ENCODE peak calls at places on chromosomes 16 and 17, in four cellular contexts. V is esophagus squamous epithelium, T is uterus, R is transverse colon. O is an unnamed sample.
A peak's percentile ranks its signal among the peaks of the same experiment; 100 is the strongest.

GRCh38 chr17:9900019-9900594 is 5.0 kb downstream of the RCVRN start:
- DNase-seq in V (no peak), T (peak; percentile 69), R (no peak), O (no peak)

GRCh38 chr17:30780343-30780742 is 44.1 kb downstream of the CRLF3 start:
- DNase-seq in V (no peak), T (no peak), R (no peak), O (no peak)

GRCh38 chr16:57022445-57022844 is 33.1 kb downstream of the NLRC5 start:
- DNase-seq in V (no peak), T (no peak), R (no peak), O (no peak)

GRCh38 chr16:56343661-56344517 is 81.5 kb downstream of the AMFR start:
- DNase-seq in V (no peak), T (no peak), R (no peak), O (no peak)

GRCh38 chr16:10805362-10805761 is 13.2 kb downstream of the TVP23A start:
- DNase-seq in V (no peak), T (no peak), R (no peak), O (no peak)

GRCh38 chr17:77425791-77426641 is 285.2 kb downstream of the SEC14L1 start:
- DNase-seq in V (no peak), T (peak; percentile 95), R (peak; percentile 76), O (no peak)

GRCh38 chr17:62793919-62794665 is 14.0 kb downstream of the MARCHF10 start:
- DNase-seq in V (no peak), T (no peak), R (no peak), O (no peak)

GRCh38 chr16:3520398-3520797 is 19.6 kb downstream of the CLUAP1 start:
- DNase-seq in V (no peak), T (peak; percentile 72), R (no peak), O (no peak)

GRCh38 chr16:85206472-85207356 is 94.4 kb upstream of the CIBAR2 start:
- DNase-seq in V (no peak), T (peak; percentile 79), R (peak; percentile 60), O (peak; percentile 23)

GRCh38 chr17:33596904-33597303 is 303.8 kb upstream of the ASIC2 start:
- DNase-seq in V (no peak), T (no peak), R (no peak), O (no peak)

GRCh38 chr16:11170201-11170600 is 85.8 kb downstream of the SOCS1 start:
- DNase-seq in V (no peak), T (no peak), R (no peak), O (no peak)

GRCh38 chr16:10566613-10567012 is 13.8 kb downstream of the EMP2 start:
- DNase-seq in V (no peak), T (no peak), R (no peak), O (no peak)

GRCh38 chr17:81097943-81098308 is 63.0 kb downstream of the BAIAP2 start:
- DNase-seq in V (no peak), T (no peak), R (peak; percentile 39), O (peak; percentile 61)

GRCh38 chr17:77011173-77012011 is 129.4 kb upstream of the SEC14L1 start:
- DNase-seq in V (no peak), T (no peak), R (peak; percentile 41), O (peak; percentile 74)

GRCh38 chr16:67034478-67034877 is 5.5 kb downstream of the CBFB start:
- DNase-seq in V (no peak), T (no peak), R (no peak), O (no peak)

GRCh38 chr16:55249361-55249760 is 74.6 kb upstream of the IRX6 start:
- DNase-seq in V (no peak), T (no peak), R (no peak), O (no peak)

GRCh38 chr17:58336456-58337094 is 8.0 kb upstream of the TSPOAP1 start:
- DNase-seq in V (no peak), T (no peak), R (no peak), O (no peak)

GRCh38 chr16:64893386-64893785 is 228.5 kb downstream of the CDH11 start:
- DNase-seq in V (no peak), T (no peak), R (no peak), O (no peak)

GRCh38 chr16:50286681-50287080 is 20.3 kb downstream of the ADCY7 start:
- DNase-seq in V (no peak), T (no peak), R (no peak), O (no peak)

DNA sequence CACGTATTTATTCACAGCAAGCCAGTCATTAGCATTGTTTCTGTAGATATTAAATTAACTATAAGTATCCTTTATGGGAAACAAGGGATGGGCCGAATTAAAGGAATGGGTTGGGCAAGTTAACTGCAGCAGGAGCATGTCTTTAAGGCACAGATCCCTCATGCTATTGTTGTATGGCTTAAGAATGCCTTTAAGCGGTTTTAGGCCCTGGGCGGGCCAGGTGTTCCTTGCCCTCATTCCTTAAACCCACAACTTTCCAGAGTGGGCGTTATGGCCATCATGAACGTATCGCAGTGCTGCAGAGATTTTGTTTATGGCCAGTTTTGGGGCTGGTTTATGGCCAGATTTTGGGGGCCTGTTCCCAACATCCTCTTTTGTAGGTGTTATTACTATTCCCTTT is 9.1 kb downstream of the PHKB start:
- DNase-seq in V (no peak), T (no peak), R (no peak), O (no peak)
- H3K36me3 ChIP-seq in V (no peaks in the 10 kb centered on the region), T (no peaks in the 10 kb centered on the region), R (no peaks in the 10 kb centered on the region), O (no peaks in the 10 kb centered on the region)

DNA sequence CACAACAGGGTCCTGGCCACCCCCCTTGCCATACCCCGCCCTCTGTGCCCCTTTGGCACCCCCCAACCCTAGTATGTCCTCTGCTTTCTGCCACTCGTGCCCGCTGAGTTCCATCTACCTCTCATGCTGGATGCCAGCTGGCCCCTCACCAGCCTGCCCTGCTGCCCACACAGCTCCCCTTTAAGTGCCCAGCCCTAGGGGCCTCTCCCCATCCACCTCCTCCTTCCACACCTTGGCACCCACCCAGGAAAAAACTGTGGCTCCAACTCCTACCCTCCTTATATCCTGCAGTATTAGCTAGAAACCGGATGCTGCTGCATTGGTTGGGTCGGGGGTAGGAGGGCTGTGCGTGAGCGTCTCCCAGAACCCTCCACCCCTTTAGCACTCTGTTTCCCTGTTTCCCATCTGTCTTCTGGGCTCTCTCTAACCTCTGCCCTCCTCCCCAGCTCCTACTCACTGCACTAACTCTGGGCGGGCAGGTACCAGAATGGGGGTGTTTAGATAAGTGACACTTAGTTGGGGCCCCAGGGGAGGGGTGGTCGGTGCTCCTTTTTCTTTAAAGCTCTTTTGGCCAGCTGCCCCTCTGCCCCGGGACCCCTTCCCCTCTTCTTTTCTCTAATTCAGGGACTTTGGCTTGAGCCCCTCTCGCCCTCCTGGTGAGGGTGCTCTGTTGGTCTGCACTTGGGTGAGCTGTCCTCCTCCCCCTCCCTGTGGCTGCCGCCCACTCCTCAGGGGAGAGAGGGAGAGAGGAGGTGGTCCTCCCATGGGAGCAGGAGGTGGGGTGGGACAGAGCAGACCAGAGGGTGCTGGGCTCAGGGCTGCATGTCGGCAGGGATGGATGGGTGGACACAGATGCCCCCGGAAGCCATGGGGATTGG is 9.9 kb downstream of the NR1D1 start:
- DNase-seq in V (no peak), T (peak; percentile 72), R (no peak), O (no peak)
- H3K36me3 ChIP-seq in V (peaks cover 53% of the 10 kb centered on the region), T (no peaks in the 10 kb centered on the region), R (no peaks in the 10 kb centered on the region), O (no peaks in the 10 kb centered on the region)

DNA sequence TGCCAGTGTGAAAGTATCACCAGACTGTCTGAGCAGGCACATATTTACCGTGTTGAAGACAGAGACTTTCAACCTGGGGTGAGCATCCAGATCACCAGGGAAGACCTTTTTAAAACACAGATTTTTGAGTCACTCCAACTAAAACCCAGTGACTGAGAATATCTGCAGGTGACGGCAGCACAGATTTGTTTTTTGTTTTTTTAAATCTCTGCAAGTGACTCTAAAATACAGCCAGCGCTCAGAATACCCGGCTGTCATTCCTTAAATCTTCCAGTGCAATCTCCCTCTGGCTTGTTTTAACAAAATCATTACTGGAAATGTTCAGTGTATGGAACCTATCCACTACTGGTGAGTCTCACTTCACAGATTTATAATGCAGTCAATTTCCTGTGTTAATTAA is 19.3 kb upstream of the INPP5K start:
- DNase-seq in V (no peak), T (no peak), R (no peak), O (no peak)
- H3K36me3 ChIP-seq in V (peaks cover 51% of the 10 kb centered on the region), T (no peaks in the 10 kb centered on the region), R (no peaks in the 10 kb centered on the region), O (no peaks in the 10 kb centered on the region)

DNA sequence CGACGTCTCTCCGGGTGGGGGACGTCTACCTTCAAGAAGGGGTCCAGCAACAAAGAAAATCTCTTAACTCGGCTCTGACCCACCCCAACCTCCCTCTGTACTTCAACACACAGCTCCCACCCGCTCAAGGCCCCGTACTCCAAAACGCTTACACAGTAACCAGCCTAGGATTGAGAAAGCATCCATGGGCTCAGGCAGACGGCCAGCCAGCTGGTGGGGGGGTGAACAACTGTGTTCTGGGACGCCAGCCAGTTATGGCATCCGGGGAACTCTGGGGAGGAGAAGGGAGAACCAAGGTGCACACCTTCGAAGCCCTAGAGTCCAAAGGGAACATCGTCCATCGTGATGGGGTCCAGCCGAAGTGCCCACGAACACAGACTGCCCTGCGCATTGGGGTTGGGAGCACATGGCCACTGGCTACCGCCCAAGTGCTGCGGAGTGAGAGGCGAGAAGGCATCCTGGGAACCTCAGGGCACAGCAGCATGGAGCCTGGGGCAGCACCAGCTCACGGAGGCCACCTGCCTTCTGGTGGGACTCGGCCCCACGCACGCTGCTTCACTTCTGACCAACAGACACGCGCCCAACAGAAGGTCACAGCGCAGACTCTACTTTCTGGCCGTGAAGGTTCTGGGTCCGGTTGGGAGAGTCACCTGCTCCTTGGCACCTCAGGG is 14.3 kb downstream of the SLC16A3 start:
- DNase-seq in V (no peak), T (peak; percentile 91), R (peak; percentile 65), O (no peak)
- H3K36me3 ChIP-seq in V (peaks cover 42% of the 10 kb centered on the region), T (no peaks in the 10 kb centered on the region), R (peaks cover 20% of the 10 kb centered on the region), O (no peaks in the 10 kb centered on the region)